ENCODE peak calls at places on chromosomes 3 and 15, in seven cellular contexts. One of them, this sample, is unnamed.

GRCh38 chr3:16697437-16698258 is 92.4 kb upstream of the DAZL start:
- DNase-seq in fibroblast of pulmonary artery: peak
- DNase-seq in activated CD4-positive, CD25-positive, alpha-beta regulatory T cell: no peak
- DNase-seq in lower lobe of right lung: no peak
- DNase-seq in AG10803: peak
- DNase-seq in Caki2: no peak
- DNase-seq in ACHN: no peak
- DNase-seq in this sample: peak

GRCh38 chr3:52244061-52244628 is 1.4 kb upstream of the PPM1M start:
- DNase-seq in fibroblast of pulmonary artery: peak
- DNase-seq in activated CD4-positive, CD25-positive, alpha-beta regulatory T cell: no peak
- DNase-seq in lower lobe of right lung: peak
- DNase-seq in AG10803: peak
- DNase-seq in Caki2: peak
- DNase-seq in ACHN: no peak
- DNase-seq in this sample: peak

GRCh38 chr15:39581501-39582285 is 814 bp downstream of the THBS1 start:
- DNase-seq in fibroblast of pulmonary artery: peak
- DNase-seq in activated CD4-positive, CD25-positive, alpha-beta regulatory T cell: no peak
- DNase-seq in lower lobe of right lung: peak
- DNase-seq in AG10803: peak
- DNase-seq in Caki2: peak
- DNase-seq in ACHN: peak
- DNase-seq in this sample: peak

GRCh38 chr15:95948371-95948770 is 382.1 kb upstream of the NR2F2 start:
- DNase-seq in fibroblast of pulmonary artery: no peak
- DNase-seq in activated CD4-positive, CD25-positive, alpha-beta regulatory T cell: no peak
- DNase-seq in lower lobe of right lung: no peak
- DNase-seq in AG10803: no peak
- DNase-seq in Caki2: no peak
- DNase-seq in ACHN: no peak
- DNase-seq in this sample: no peak

GRCh38 chr3:162764672-162765071 is 1268.1 kb downstream of the OTOL1 start:
- DNase-seq in fibroblast of pulmonary artery: peak
- DNase-seq in activated CD4-positive, CD25-positive, alpha-beta regulatory T cell: no peak
- DNase-seq in lower lobe of right lung: no peak
- DNase-seq in AG10803: no peak
- DNase-seq in Caki2: peak
- DNase-seq in ACHN: peak
- DNase-seq in this sample: no peak

GRCh38 chr3:73575519-73575918 is 49.2 kb downstream of the PDZRN3 start:
- DNase-seq in fibroblast of pulmonary artery: no peak
- DNase-seq in activated CD4-positive, CD25-positive, alpha-beta regulatory T cell: no peak
- DNase-seq in lower lobe of right lung: no peak
- DNase-seq in AG10803: no peak
- DNase-seq in Caki2: no peak
- DNase-seq in ACHN: no peak
- DNase-seq in this sample: no peak

GRCh38 chr3:39086066-39086657 is 21.3 kb downstream of the GORASP1 start:
- DNase-seq in fibroblast of pulmonary artery: no peak
- DNase-seq in activated CD4-positive, CD25-positive, alpha-beta regulatory T cell: no peak
- DNase-seq in lower lobe of right lung: no peak
- DNase-seq in AG10803: no peak
- DNase-seq in Caki2: no peak
- DNase-seq in ACHN: no peak
- DNase-seq in this sample: no peak

GRCh38 chr15:50685976-50686467 is 575 bp downstream of the TRPM7 start:
- DNase-seq in fibroblast of pulmonary artery: peak
- DNase-seq in activated CD4-positive, CD25-positive, alpha-beta regulatory T cell: peak
- DNase-seq in lower lobe of right lung: peak
- DNase-seq in AG10803: peak
- DNase-seq in Caki2: no peak
- DNase-seq in ACHN: peak
- DNase-seq in this sample: peak

GRCh38 chr3:188476930-188477329 is 323.0 kb downstream of the LPP start:
- DNase-seq in fibroblast of pulmonary artery: peak
- DNase-seq in activated CD4-positive, CD25-positive, alpha-beta regulatory T cell: no peak
- DNase-seq in lower lobe of right lung: no peak
- DNase-seq in AG10803: peak
- DNase-seq in Caki2: no peak
- DNase-seq in ACHN: no peak
- DNase-seq in this sample: no peak

GRCh38 chr3:63791974-63792373 is 27.1 kb upstream of the C3orf49 start:
- DNase-seq in fibroblast of pulmonary artery: peak
- DNase-seq in activated CD4-positive, CD25-positive, alpha-beta regulatory T cell: no peak
- DNase-seq in lower lobe of right lung: no peak
- DNase-seq in AG10803: peak
- DNase-seq in Caki2: no peak
- DNase-seq in ACHN: peak
- DNase-seq in this sample: peak

GRCh38 chr3:182393830-182394367 is 399.4 kb upstream of the ATP11B start:
- DNase-seq in fibroblast of pulmonary artery: no peak
- DNase-seq in activated CD4-positive, CD25-positive, alpha-beta regulatory T cell: no peak
- DNase-seq in lower lobe of right lung: no peak
- DNase-seq in AG10803: no peak
- DNase-seq in Caki2: no peak
- DNase-seq in ACHN: no peak
- DNase-seq in this sample: no peak

GRCh38 chr3:34957707-34958106 is 681.6 kb upstream of the ARPP21 start:
- DNase-seq in fibroblast of pulmonary artery: peak
- DNase-seq in activated CD4-positive, CD25-positive, alpha-beta regulatory T cell: no peak
- DNase-seq in lower lobe of right lung: no peak
- DNase-seq in AG10803: peak
- DNase-seq in Caki2: no peak
- DNase-seq in ACHN: no peak
- DNase-seq in this sample: no peak

GRCh38 chr15:101086394-101087171 is 165.3 kb downstream of the CHSY1 start:
- DNase-seq in fibroblast of pulmonary artery: no peak
- DNase-seq in activated CD4-positive, CD25-positive, alpha-beta regulatory T cell: no peak
- DNase-seq in lower lobe of right lung: no peak
- DNase-seq in AG10803: no peak
- DNase-seq in Caki2: no peak
- DNase-seq in ACHN: no peak
- DNase-seq in this sample: no peak

GRCh38 chr3:60756231-60756630 is 495.0 kb downstream of the FHIT start:
- DNase-seq in fibroblast of pulmonary artery: no peak
- DNase-seq in activated CD4-positive, CD25-positive, alpha-beta regulatory T cell: no peak
- DNase-seq in lower lobe of right lung: no peak
- DNase-seq in AG10803: peak
- DNase-seq in Caki2: no peak
- DNase-seq in ACHN: no peak
- DNase-seq in this sample: no peak

GRCh38 chr15:78351539-78351938 is 11.4 kb downstream of the CRABP1 start:
- DNase-seq in fibroblast of pulmonary artery: no peak
- DNase-seq in activated CD4-positive, CD25-positive, alpha-beta regulatory T cell: no peak
- DNase-seq in lower lobe of right lung: no peak
- DNase-seq in AG10803: no peak
- DNase-seq in Caki2: no peak
- DNase-seq in ACHN: no peak
- DNase-seq in this sample: no peak

GRCh38 chr3:162597221-162597620 is 1100.6 kb downstream of the OTOL1 start:
- DNase-seq in fibroblast of pulmonary artery: no peak
- DNase-seq in activated CD4-positive, CD25-positive, alpha-beta regulatory T cell: no peak
- DNase-seq in lower lobe of right lung: no peak
- DNase-seq in AG10803: no peak
- DNase-seq in Caki2: no peak
- DNase-seq in ACHN: no peak
- DNase-seq in this sample: no peak

GRCh38 chr15:52227456-52227855 is 36.3 kb upstream of the GNB5 start:
- DNase-seq in fibroblast of pulmonary artery: peak
- DNase-seq in activated CD4-positive, CD25-positive, alpha-beta regulatory T cell: no peak
- DNase-seq in lower lobe of right lung: no peak
- DNase-seq in AG10803: peak
- DNase-seq in Caki2: peak
- DNase-seq in ACHN: peak
- DNase-seq in this sample: peak

GRCh38 chr3:99875925-99876781 is 58.5 kb downstream of the CMSS1 start:
- DNase-seq in fibroblast of pulmonary artery: peak
- DNase-seq in activated CD4-positive, CD25-positive, alpha-beta regulatory T cell: peak
- DNase-seq in lower lobe of right lung: peak
- DNase-seq in AG10803: peak
- DNase-seq in Caki2: no peak
- DNase-seq in ACHN: peak
- DNase-seq in this sample: peak

GRCh38 chr15:79371581-79371980 is 60.6 kb upstream of the MINAR1 start:
- DNase-seq in fibroblast of pulmonary artery: no peak
- DNase-seq in activated CD4-positive, CD25-positive, alpha-beta regulatory T cell: no peak
- DNase-seq in lower lobe of right lung: no peak
- DNase-seq in AG10803: no peak
- DNase-seq in Caki2: no peak
- DNase-seq in ACHN: no peak
- DNase-seq in this sample: no peak

GRCh38 chr3:40741729-40742128 is 217.0 kb downstream of the ZNF621 start:
- DNase-seq in fibroblast of pulmonary artery: peak
- DNase-seq in activated CD4-positive, CD25-positive, alpha-beta regulatory T cell: no peak
- DNase-seq in lower lobe of right lung: no peak
- DNase-seq in AG10803: peak
- DNase-seq in Caki2: no peak
- DNase-seq in ACHN: no peak
- DNase-seq in this sample: no peak

GRCh38 chr3:196778755-196779154 is 39.1 kb downstream of the PAK2 start:
- DNase-seq in fibroblast of pulmonary artery: peak
- DNase-seq in activated CD4-positive, CD25-positive, alpha-beta regulatory T cell: no peak
- DNase-seq in lower lobe of right lung: no peak
- DNase-seq in AG10803: peak
- DNase-seq in Caki2: no peak
- DNase-seq in ACHN: peak
- DNase-seq in this sample: peak

GRCh38 chr3:20060924-20061323 is 20.7 kb downstream of the KAT2B start:
- DNase-seq in fibroblast of pulmonary artery: peak
- DNase-seq in activated CD4-positive, CD25-positive, alpha-beta regulatory T cell: no peak
- DNase-seq in lower lobe of right lung: no peak
- DNase-seq in AG10803: peak
- DNase-seq in Caki2: no peak
- DNase-seq in ACHN: no peak
- DNase-seq in this sample: peak

GRCh38 chr3:13462822-13463221 is 17.3 kb upstream of the HDAC11 start:
- DNase-seq in fibroblast of pulmonary artery: no peak
- DNase-seq in activated CD4-positive, CD25-positive, alpha-beta regulatory T cell: no peak
- DNase-seq in lower lobe of right lung: no peak
- DNase-seq in AG10803: no peak
- DNase-seq in Caki2: no peak
- DNase-seq in ACHN: no peak
- DNase-seq in this sample: peak

GRCh38 chr3:183485093-183485492 is 56.7 kb upstream of the MCF2L2 start:
- DNase-seq in fibroblast of pulmonary artery: no peak
- DNase-seq in activated CD4-positive, CD25-positive, alpha-beta regulatory T cell: no peak
- DNase-seq in lower lobe of right lung: no peak
- DNase-seq in AG10803: no peak
- DNase-seq in Caki2: no peak
- DNase-seq in ACHN: no peak
- DNase-seq in this sample: no peak

GRCh38 chr3:100609963-100610362 is 562 bp downstream of the ADGRG7 start:
- DNase-seq in fibroblast of pulmonary artery: no peak
- DNase-seq in activated CD4-positive, CD25-positive, alpha-beta regulatory T cell: no peak
- DNase-seq in lower lobe of right lung: no peak
- DNase-seq in AG10803: no peak
- DNase-seq in Caki2: no peak
- DNase-seq in ACHN: no peak
- DNase-seq in this sample: no peak

GRCh38 chr3:47429476-47430270 is 46.1 kb downstream of the SCAP start:
- DNase-seq in fibroblast of pulmonary artery: no peak
- DNase-seq in activated CD4-positive, CD25-positive, alpha-beta regulatory T cell: no peak
- DNase-seq in lower lobe of right lung: no peak
- DNase-seq in AG10803: no peak
- DNase-seq in Caki2: no peak
- DNase-seq in ACHN: no peak
- DNase-seq in this sample: no peak

GRCh38 chr3:177679568-177680441 is 482.5 kb upstream of the TBL1XR1 start:
- DNase-seq in fibroblast of pulmonary artery: peak
- DNase-seq in activated CD4-positive, CD25-positive, alpha-beta regulatory T cell: no peak
- DNase-seq in lower lobe of right lung: no peak
- DNase-seq in AG10803: peak
- DNase-seq in Caki2: no peak
- DNase-seq in ACHN: no peak
- DNase-seq in this sample: peak

GRCh38 chr15:39310633-39311032 is 270.2 kb upstream of the THBS1 start:
- DNase-seq in fibroblast of pulmonary artery: no peak
- DNase-seq in activated CD4-positive, CD25-positive, alpha-beta regulatory T cell: no peak
- DNase-seq in lower lobe of right lung: no peak
- DNase-seq in AG10803: peak
- DNase-seq in Caki2: no peak
- DNase-seq in ACHN: no peak
- DNase-seq in this sample: peak

GRCh38 chr15:75063338-75063737 is 39.9 kb downstream of the PPCDC start:
- DNase-seq in fibroblast of pulmonary artery: peak
- DNase-seq in activated CD4-positive, CD25-positive, alpha-beta regulatory T cell: no peak
- DNase-seq in lower lobe of right lung: no peak
- DNase-seq in AG10803: peak
- DNase-seq in Caki2: peak
- DNase-seq in ACHN: no peak
- DNase-seq in this sample: peak

GRCh38 chr3:4493931-4494806 is 1.0 kb downstream of the ITPR1 start:
- DNase-seq in fibroblast of pulmonary artery: peak
- DNase-seq in activated CD4-positive, CD25-positive, alpha-beta regulatory T cell: no peak
- DNase-seq in lower lobe of right lung: peak
- DNase-seq in AG10803: peak
- DNase-seq in Caki2: no peak
- DNase-seq in ACHN: peak
- DNase-seq in this sample: peak

GRCh38 chr3:11186771-11187170 is 32.5 kb downstream of the HRH1 start:
- DNase-seq in fibroblast of pulmonary artery: no peak
- DNase-seq in activated CD4-positive, CD25-positive, alpha-beta regulatory T cell: no peak
- DNase-seq in lower lobe of right lung: no peak
- DNase-seq in AG10803: peak
- DNase-seq in Caki2: no peak
- DNase-seq in ACHN: no peak
- DNase-seq in this sample: peak

GRCh38 chr3:54506603-54507002 is 384.3 kb downstream of the CACNA2D3 start:
- DNase-seq in fibroblast of pulmonary artery: peak
- DNase-seq in activated CD4-positive, CD25-positive, alpha-beta regulatory T cell: no peak
- DNase-seq in lower lobe of right lung: no peak
- DNase-seq in AG10803: no peak
- DNase-seq in Caki2: no peak
- DNase-seq in ACHN: no peak
- DNase-seq in this sample: no peak

GRCh38 chr3:52769786-52770445 is 824 bp downstream of the NEK4 start:
- DNase-seq in fibroblast of pulmonary artery: no peak
- DNase-seq in activated CD4-positive, CD25-positive, alpha-beta regulatory T cell: no peak
- DNase-seq in lower lobe of right lung: no peak
- DNase-seq in AG10803: no peak
- DNase-seq in Caki2: peak
- DNase-seq in ACHN: peak
- DNase-seq in this sample: peak